ENCODE peak calls at places on chromosomes 6 and 20, in seven cellular contexts. One of them, this sample, is unnamed.

GRCh38 chr6:366972-367794 is 24.4 kb upstream of the IRF4 start:
- DNase-seq in A549: no peak
- DNase-seq in endothelial cell of umbilical vein: no peak
- DNase-seq in breast epithelium: no peak
- DNase-seq in thyroid gland: no peak
- DNase-seq in body of pancreas: no peak
- DNase-seq in lung: no peak
- DNase-seq in this sample: no peak

GRCh38 chr6:110858016-110858415 is 16.6 kb upstream of the AMD1 start:
- DNase-seq in A549: no peak
- DNase-seq in endothelial cell of umbilical vein: no peak
- DNase-seq in breast epithelium: no peak
- DNase-seq in thyroid gland: no peak
- DNase-seq in body of pancreas: no peak
- DNase-seq in lung: no peak
- DNase-seq in this sample: no peak

GRCh38 chr6:42423244-42423643 is 28.5 kb downstream of the TRERF1 start:
- DNase-seq in A549: no peak
- DNase-seq in endothelial cell of umbilical vein: no peak
- DNase-seq in breast epithelium: no peak
- DNase-seq in thyroid gland: no peak
- DNase-seq in body of pancreas: no peak
- DNase-seq in lung: no peak
- DNase-seq in this sample: no peak

GRCh38 chr6:33815854-33816253 is 12.1 kb upstream of the MLN start:
- DNase-seq in A549: peak; percentile 39
- DNase-seq in endothelial cell of umbilical vein: peak; percentile 24
- DNase-seq in breast epithelium: no peak
- DNase-seq in thyroid gland: peak; percentile 62
- DNase-seq in body of pancreas: peak; percentile 12
- DNase-seq in lung: no peak
- DNase-seq in this sample: no peak

GRCh38 chr6:109241199-109241598 is 141.1 kb downstream of the CD164 start:
- DNase-seq in A549: no peak
- DNase-seq in endothelial cell of umbilical vein: no peak
- DNase-seq in breast epithelium: no peak
- DNase-seq in thyroid gland: no peak
- DNase-seq in body of pancreas: no peak
- DNase-seq in lung: no peak
- DNase-seq in this sample: no peak

GRCh38 chr6:105560611-105561066 is 157.8 kb upstream of the PREP start:
- DNase-seq in A549: no peak
- DNase-seq in endothelial cell of umbilical vein: no peak
- DNase-seq in breast epithelium: no peak
- DNase-seq in thyroid gland: no peak
- DNase-seq in body of pancreas: no peak
- DNase-seq in lung: no peak
- DNase-seq in this sample: no peak

GRCh38 chr6:144849920-144850319 is 564.8 kb downstream of the UTRN start:
- DNase-seq in A549: no peak
- DNase-seq in endothelial cell of umbilical vein: no peak
- DNase-seq in breast epithelium: no peak
- DNase-seq in thyroid gland: peak; percentile 3
- DNase-seq in body of pancreas: no peak
- DNase-seq in lung: no peak
- DNase-seq in this sample: no peak

GRCh38 chr6:27605401-27606342 is 132.8 kb upstream of the ZNF184 start:
- DNase-seq in A549: no peak
- DNase-seq in endothelial cell of umbilical vein: peak; percentile 54
- DNase-seq in breast epithelium: no peak
- DNase-seq in thyroid gland: no peak
- DNase-seq in body of pancreas: no peak
- DNase-seq in lung: no peak
- DNase-seq in this sample: no peak

GRCh38 chr6:83890520-83890919 is 31.0 kb downstream of the CYB5R4 start:
- DNase-seq in A549: no peak
- DNase-seq in endothelial cell of umbilical vein: no peak
- DNase-seq in breast epithelium: no peak
- DNase-seq in thyroid gland: no peak
- DNase-seq in body of pancreas: no peak
- DNase-seq in lung: no peak
- DNase-seq in this sample: no peak

GRCh38 chr6:155303361-155303870 is 10.9 kb downstream of the TFB1M start:
- DNase-seq in A549: no peak
- DNase-seq in endothelial cell of umbilical vein: no peak
- DNase-seq in breast epithelium: no peak
- DNase-seq in thyroid gland: no peak
- DNase-seq in body of pancreas: no peak
- DNase-seq in lung: no peak
- DNase-seq in this sample: no peak

GRCh38 chr20:62352402-62353288 is 14.5 kb downstream of the LAMA5 start:
- DNase-seq in A549: peak; percentile 66
- DNase-seq in endothelial cell of umbilical vein: no peak
- DNase-seq in breast epithelium: peak; percentile 90
- DNase-seq in thyroid gland: peak; percentile 99
- DNase-seq in body of pancreas: peak; percentile 54
- DNase-seq in lung: no peak
- DNase-seq in this sample: peak; percentile 97

GRCh38 chr6:156658186-156658585 is 119.0 kb upstream of the ARID1B start:
- DNase-seq in A549: no peak
- DNase-seq in endothelial cell of umbilical vein: peak; percentile 15
- DNase-seq in breast epithelium: no peak
- DNase-seq in thyroid gland: no peak
- DNase-seq in body of pancreas: no peak
- DNase-seq in lung: no peak
- DNase-seq in this sample: no peak

GRCh38 chr6:156659317-156660198 is 117.6 kb upstream of the ARID1B start:
- DNase-seq in A549: no peak
- DNase-seq in endothelial cell of umbilical vein: no peak
- DNase-seq in breast epithelium: no peak
- DNase-seq in thyroid gland: no peak
- DNase-seq in body of pancreas: no peak
- DNase-seq in lung: no peak
- DNase-seq in this sample: no peak

GRCh38 chr6:156658596-156659316 is 118.4 kb upstream of the ARID1B start:
- DNase-seq in A549: no peak
- DNase-seq in endothelial cell of umbilical vein: no peak
- DNase-seq in breast epithelium: no peak
- DNase-seq in thyroid gland: no peak
- DNase-seq in body of pancreas: no peak
- DNase-seq in lung: no peak
- DNase-seq in this sample: no peak

GRCh38 chr6:156660389-156660788 is 116.8 kb upstream of the ARID1B start:
- DNase-seq in A549: no peak
- DNase-seq in endothelial cell of umbilical vein: no peak
- DNase-seq in breast epithelium: no peak
- DNase-seq in thyroid gland: no peak
- DNase-seq in body of pancreas: no peak
- DNase-seq in lung: no peak
- DNase-seq in this sample: no peak

GRCh38 chr6:156662025-156662445 is 115.1 kb upstream of the ARID1B start:
- DNase-seq in A549: peak; percentile 61
- DNase-seq in endothelial cell of umbilical vein: peak; percentile 59
- DNase-seq in breast epithelium: no peak
- DNase-seq in thyroid gland: no peak
- DNase-seq in body of pancreas: peak; percentile 35
- DNase-seq in lung: no peak
- DNase-seq in this sample: peak; percentile 35
- TF ChIP-seq CTCF in A549: peak; percentile 72
- TF ChIP-seq CTCF in endothelial cell of umbilical vein: peak; percentile 10
- TF ChIP-seq CTCF in breast epithelium: peak; percentile 27
- TF ChIP-seq CTCF in thyroid gland: no peak
- TF ChIP-seq CTCF in body of pancreas: peak; percentile 29
- TF ChIP-seq CTCF in lung: no peak
- TF ChIP-seq CTCF in this sample: peak; percentile 42

DNA sequence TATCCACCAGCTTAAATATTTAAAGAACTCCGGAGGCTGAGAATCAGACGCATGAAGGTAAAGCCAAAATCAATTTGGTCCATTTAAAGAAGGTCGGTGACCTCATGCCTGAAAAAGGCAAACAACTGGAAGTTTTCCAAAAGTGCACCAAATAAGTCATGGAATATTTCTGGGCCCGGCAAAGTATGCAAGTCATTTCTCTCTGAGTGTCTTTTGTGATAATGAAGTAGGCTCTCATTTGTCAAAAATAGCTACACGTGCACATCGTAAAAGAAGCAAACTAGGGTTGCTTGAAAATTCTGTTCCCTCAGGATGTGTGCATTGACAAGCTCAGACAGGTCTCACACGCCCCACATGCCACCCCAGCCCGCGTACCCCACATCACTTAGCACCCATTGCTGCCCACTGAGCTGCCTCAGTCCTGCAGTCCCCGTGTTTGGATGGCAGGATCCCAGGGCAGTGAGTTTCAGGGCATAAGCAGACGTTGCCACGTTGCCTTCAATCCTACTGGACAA is 20.5 kb upstream of the PYGB start:
- DNase-seq in A549: no peak
- DNase-seq in endothelial cell of umbilical vein: peak; percentile 47
- DNase-seq in breast epithelium: no peak
- DNase-seq in thyroid gland: no peak
- DNase-seq in body of pancreas: no peak
- DNase-seq in lung: no peak
- DNase-seq in this sample: no peak
- H3K4me1 ChIP-seq in A549: peaks cover 71% of the 10 kb centered on the region
- H3K4me1 ChIP-seq in endothelial cell of umbilical vein: peaks cover 18% of the 10 kb centered on the region
- H3K4me1 ChIP-seq in breast epithelium: no peaks in the 10 kb centered on the region
- H3K4me1 ChIP-seq in thyroid gland: peaks cover 6% of the 10 kb centered on the region
- H3K4me1 ChIP-seq in body of pancreas: peaks cover 50% of the 10 kb centered on the region
- H3K4me1 ChIP-seq in lung: peaks cover 11% of the 10 kb centered on the region
- H3K4me1 ChIP-seq in this sample: peaks cover 20% of the 10 kb centered on the region

GRCh38 chr6:102023977-102024657 is 630.6 kb downstream of the GRIK2 start:
- DNase-seq in A549: no peak
- DNase-seq in endothelial cell of umbilical vein: no peak
- DNase-seq in breast epithelium: no peak
- DNase-seq in thyroid gland: no peak
- DNase-seq in body of pancreas: no peak
- DNase-seq in lung: no peak
- DNase-seq in this sample: no peak

GRCh38 chr6:102028173-102028572 is 634.7 kb downstream of the GRIK2 start:
- DNase-seq in A549: no peak
- DNase-seq in endothelial cell of umbilical vein: no peak
- DNase-seq in breast epithelium: no peak
- DNase-seq in thyroid gland: no peak
- DNase-seq in body of pancreas: no peak
- DNase-seq in lung: no peak
- DNase-seq in this sample: no peak

GRCh38 chr6:102022803-102023202 is 629.3 kb downstream of the GRIK2 start:
- DNase-seq in A549: no peak
- DNase-seq in endothelial cell of umbilical vein: no peak
- DNase-seq in breast epithelium: no peak
- DNase-seq in thyroid gland: no peak
- DNase-seq in body of pancreas: no peak
- DNase-seq in lung: no peak
- DNase-seq in this sample: no peak

DNA sequence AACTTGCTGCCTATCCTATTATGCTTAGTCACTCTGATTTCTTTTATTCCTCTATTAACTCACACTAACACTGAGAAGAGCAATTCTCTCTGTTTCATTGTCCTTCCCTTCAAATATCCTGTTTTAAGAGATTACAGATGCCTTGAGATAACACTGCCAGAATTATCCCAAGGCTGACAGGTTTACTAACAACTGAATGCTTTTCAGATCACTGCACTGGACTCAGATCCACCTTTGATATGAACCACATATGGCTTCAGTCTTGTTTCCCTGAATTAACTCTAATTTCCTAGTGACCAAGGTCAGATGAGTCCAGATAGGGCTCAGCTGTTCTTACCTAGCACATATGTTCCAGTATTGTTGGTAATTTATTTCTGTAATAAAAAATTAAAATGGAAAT is 633.1 kb downstream of the GRIK2 start:
- DNase-seq in A549: no peak
- DNase-seq in endothelial cell of umbilical vein: no peak
- DNase-seq in breast epithelium: no peak
- DNase-seq in thyroid gland: no peak
- DNase-seq in body of pancreas: no peak
- DNase-seq in lung: no peak
- DNase-seq in this sample: no peak
- TF ChIP-seq CTCF in A549: no peak
- TF ChIP-seq CTCF in endothelial cell of umbilical vein: no peak
- TF ChIP-seq CTCF in breast epithelium: no peak
- TF ChIP-seq CTCF in thyroid gland: no peak
- TF ChIP-seq CTCF in body of pancreas: no peak
- TF ChIP-seq CTCF in lung: no peak
- TF ChIP-seq CTCF in this sample: no peak

GRCh38 chr20:2149507-2149906 is 47.9 kb downstream of the STK35 start:
- DNase-seq in A549: no peak
- DNase-seq in endothelial cell of umbilical vein: no peak
- DNase-seq in breast epithelium: no peak
- DNase-seq in thyroid gland: no peak
- DNase-seq in body of pancreas: no peak
- DNase-seq in lung: no peak
- DNase-seq in this sample: no peak

GRCh38 chr20:2150660-2151059 is 49.0 kb downstream of the STK35 start:
- DNase-seq in A549: no peak
- DNase-seq in endothelial cell of umbilical vein: no peak
- DNase-seq in breast epithelium: no peak
- DNase-seq in thyroid gland: no peak
- DNase-seq in body of pancreas: no peak
- DNase-seq in lung: no peak
- DNase-seq in this sample: no peak

GRCh38 chr20:2156224-2156623 is 54.6 kb downstream of the STK35 start:
- DNase-seq in A549: no peak
- DNase-seq in endothelial cell of umbilical vein: no peak
- DNase-seq in breast epithelium: no peak
- DNase-seq in thyroid gland: no peak
- DNase-seq in body of pancreas: no peak
- DNase-seq in lung: no peak
- DNase-seq in this sample: no peak

GRCh38 chr20:2156666-2157624 is 55.3 kb downstream of the STK35 start:
- DNase-seq in A549: no peak
- DNase-seq in endothelial cell of umbilical vein: no peak
- DNase-seq in breast epithelium: no peak
- DNase-seq in thyroid gland: no peak
- DNase-seq in body of pancreas: no peak
- DNase-seq in lung: no peak
- DNase-seq in this sample: no peak

DNA sequence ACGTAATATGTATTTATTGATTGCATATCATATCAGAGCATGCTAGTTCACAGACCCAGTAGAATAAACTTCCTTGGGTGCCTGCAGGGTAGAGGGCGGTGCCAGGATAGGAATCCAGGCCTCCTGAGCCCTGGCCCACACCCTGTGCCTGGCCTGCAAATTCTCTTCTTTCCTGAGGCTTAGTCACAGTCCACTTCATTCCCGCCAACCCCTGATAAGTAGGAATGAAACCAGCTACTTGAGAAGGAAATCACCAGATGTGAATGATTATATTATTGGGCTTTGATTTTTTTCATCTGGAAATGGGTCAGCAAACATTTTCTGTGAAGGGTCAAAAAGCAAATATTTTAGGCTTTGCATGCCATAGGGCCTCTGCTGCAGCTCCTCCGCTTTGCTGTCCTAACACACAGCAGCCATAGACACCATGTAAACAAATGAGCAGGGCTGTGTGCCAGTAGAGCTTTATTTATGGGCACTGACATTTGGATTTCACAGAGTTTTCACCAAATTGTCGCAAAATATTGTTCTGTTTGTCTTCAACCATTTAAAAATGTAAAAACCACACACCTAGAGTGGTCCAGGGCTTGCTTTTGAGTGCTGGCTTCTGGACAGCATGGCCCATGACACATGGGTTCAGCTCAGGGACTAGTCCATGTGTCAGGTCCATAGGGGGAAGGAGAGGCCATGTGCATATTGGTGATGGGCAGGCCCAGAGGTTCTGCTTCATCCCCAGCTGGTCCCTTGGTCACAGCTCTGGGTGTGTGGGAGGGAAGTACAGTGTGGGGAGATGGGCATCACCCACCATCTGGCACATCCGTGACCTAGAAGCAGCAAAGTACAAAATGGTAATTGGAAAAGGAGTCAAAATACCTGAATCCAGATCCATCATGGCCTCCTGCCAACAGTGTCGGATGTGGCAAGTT is 50.4 kb downstream of the STK35 start:
- DNase-seq in A549: no peak
- DNase-seq in endothelial cell of umbilical vein: no peak
- DNase-seq in breast epithelium: no peak
- DNase-seq in thyroid gland: peak; percentile 62
- DNase-seq in body of pancreas: peak; percentile 8
- DNase-seq in lung: peak; percentile 40
- DNase-seq in this sample: no peak
- H3K4me1 ChIP-seq in A549: peaks cover 12% of the 10 kb centered on the region
- H3K4me1 ChIP-seq in endothelial cell of umbilical vein: no peaks in the 10 kb centered on the region
- H3K4me1 ChIP-seq in breast epithelium: no peaks in the 10 kb centered on the region
- H3K4me1 ChIP-seq in thyroid gland: no peaks in the 10 kb centered on the region
- H3K4me1 ChIP-seq in body of pancreas: no peaks in the 10 kb centered on the region
- H3K4me1 ChIP-seq in lung: peaks cover 7% of the 10 kb centered on the region
- H3K4me1 ChIP-seq in this sample: no peaks in the 10 kb centered on the region